ENCODE peak calls at places on chromosome 12, in nine cellular contexts. V, X, R, E, H, K, M, N and S are unnamed samples.

GRCh38 chr12:52311282-52311643 is 9.9 kb downstream of the KRT83 start:
- DNase-seq in M (no peak), R (no peak), H (peak), E (no peak), V (no peak), X (peak), N (no peak), K (no peak), S (no peak)

GRCh38 chr12:71164877-71165197 is 7.0 kb upstream of the TSPAN8 start:
- DNase-seq in V (no peak), E (no peak), M (no peak), R (no peak), X (no peak), H (no peak), K (peak), N (no peak), S (peak)

GRCh38 chr12:57235012-57235727 is 5.7 kb downstream of the SHMT2 start:
- DNase-seq in M (peak), K (no peak), R (no peak), V (peak), N (no peak), H (peak), E (no peak), X (peak), S (no peak)

GRCh38 chr12:68838046-68838886 is 30.3 kb downstream of the MDM2 start:
- DNase-seq in E (no peak), M (no peak), R (no peak), X (no peak), N (no peak), K (no peak), V (no peak), H (no peak), S (no peak)

GRCh38 chr12:10220398-10221077 is 7.9 kb downstream of the GABARAPL1 start:
- DNase-seq in H (peak), E (peak), X (peak), M (peak), K (peak), R (no peak), N (no peak), V (no peak), S (peak)

GRCh38 chr12:53660064-53660463 is 15.8 kb downstream of the ATP5MC2 start:
- DNase-seq in E (no peak), H (peak), M (no peak), N (no peak), R (no peak), X (peak), K (peak), V (no peak), S (peak)

GRCh38 chr12:25583545-25583944 is 30.5 kb upstream of the LMNTD1 start:
- DNase-seq in H (peak), V (no peak), E (no peak), R (no peak), X (peak), K (no peak), N (no peak), M (no peak), S (peak)

GRCh38 chr12:25264862-25265261 is 14.1 kb upstream of the KRAS start:
- DNase-seq in K (no peak), N (no peak), V (no peak), H (no peak), R (no peak), E (no peak), M (no peak), X (no peak), S (no peak)

GRCh38 chr12:41585784-41586183 is 397.7 kb downstream of the PDZRN4 start:
- DNase-seq in X (no peak), H (no peak), M (no peak), E (no peak), V (no peak), R (no peak), N (no peak), K (no peak), S (no peak)

GRCh38 chr12:52837341-52837741 is 3.2 kb upstream of the KRT79 start:
- DNase-seq in E (peak), M (no peak), H (peak), X (peak), V (no peak), R (peak), K (no peak), N (peak), S (peak)

GRCh38 chr12:121442028-121442948 is 42.4 kb downstream of the RNF34 start:
- DNase-seq in R (no peak), K (no peak), X (no peak), N (no peak), V (no peak), M (peak), E (no peak), H (no peak), S (no peak)

GRCh38 chr12:10395390-10395998 is 5.7 kb upstream of the KLRK1 start:
- DNase-seq in E (peak), M (peak), X (peak), N (peak), V (no peak), K (peak), H (peak), R (peak), S (peak)

GRCh38 chr12:113418213-113418879 is 3.8 kb upstream of the SDSL start:
- DNase-seq in N (no peak), V (no peak), R (no peak), X (peak), M (peak), K (no peak), E (no peak), H (peak), S (peak)

GRCh38 chr12:98592825-98593322 is 612 bp upstream of the SLC25A3 start:
- DNase-seq in N (no peak), R (peak), V (no peak), M (no peak), K (no peak), X (no peak), H (no peak), E (no peak), S (peak)

GRCh38 chr12:28415755-28416154 is 225.5 kb downstream of the CCDC91 start:
- DNase-seq in N (no peak), R (no peak), E (peak), V (no peak), K (no peak), M (no peak), X (peak), H (peak), S (peak)

GRCh38 chr12:84128117-84128991 is 784.2 kb downstream of the SLC6A15 start:
- DNase-seq in M (no peak), X (no peak), N (no peak), E (no peak), V (no peak), K (no peak), H (no peak), R (no peak), S (no peak)

GRCh38 chr12:19739195-19739776 is 300.0 kb downstream of the AEBP2 start:
- DNase-seq in M (no peak), N (peak), H (peak), V (no peak), E (peak), X (peak), K (peak), R (peak), S (peak)

GRCh38 chr12:98856897-98857540 is 211.9 kb downstream of the APAF1 start:
- DNase-seq in M (no peak), R (no peak), K (no peak), N (no peak), X (no peak), V (peak), H (no peak), E (no peak), S (no peak)

GRCh38 chr12:59716049-59716448 is 120.2 kb downstream of the SLC16A7 start:
- DNase-seq in H (no peak), V (no peak), K (no peak), M (no peak), N (no peak), X (no peak), E (no peak), R (no peak), S (no peak)

GRCh38 chr12:61524851-61525250 is 735.4 kb upstream of the USP15 start:
- DNase-seq in E (no peak), R (no peak), X (no peak), H (no peak), K (no peak), V (no peak), N (no peak), M (no peak), S (no peak)

GRCh38 chr12:90062799-90063198 is 354.2 kb upstream of the ATP2B1 start:
- DNase-seq in M (no peak), N (no peak), H (no peak), K (no peak), R (peak), X (no peak), E (no peak), V (no peak), S (peak)

GRCh38 chr12:19316420-19316819 is 122.9 kb upstream of the AEBP2 start:
- DNase-seq in M (no peak), H (peak), V (no peak), X (peak), E (peak), K (no peak), N (no peak), R (no peak), S (peak)

GRCh38 chr12:95515197-95515596 is 36.1 kb downstream of the USP44 start:
- DNase-seq in H (no peak), K (no peak), V (no peak), X (no peak), R (no peak), N (no peak), E (no peak), M (no peak), S (no peak)

GRCh38 chr12:12326262-12326661 is 23.8 kb downstream of the MANSC1 start:
- DNase-seq in E (no peak), N (no peak), M (peak), X (no peak), V (no peak), K (no peak), R (no peak), H (no peak), S (no peak)

GRCh38 chr12:44972746-44973421 is 78.0 kb downstream of the DBX2 start:
- DNase-seq in E (peak), R (peak), V (no peak), H (peak), K (no peak), X (peak), M (no peak), N (peak), S (peak)

GRCh38 chr12:72102150-72102549 is 163.5 kb downstream of the TPH2 start:
- DNase-seq in X (no peak), K (no peak), N (no peak), M (no peak), E (no peak), H (no peak), V (no peak), R (no peak), S (no peak)

GRCh38 chr12:128009108-128009507 is 257.9 kb upstream of the TMEM132C start:
- DNase-seq in V (peak), N (no peak), R (no peak), M (no peak), H (no peak), E (no peak), K (no peak), X (no peak), S (no peak)

GRCh38 chr12:19025582-19025981 is 104.0 kb upstream of the PLEKHA5 start:
- DNase-seq in X (no peak), M (no peak), E (no peak), V (no peak), K (no peak), N (peak), H (no peak), R (no peak), S (no peak)

GRCh38 chr12:126742326-126742725 is 1524.6 kb upstream of the TMEM132C start:
- DNase-seq in K (no peak), M (no peak), V (no peak), H (no peak), R (no peak), N (no peak), E (no peak), X (peak), S (no peak)

GRCh38 chr12:57381693-57382220 is 49.1 kb downstream of the R3HDM2 start:
- DNase-seq in E (no peak), V (no peak), N (no peak), K (no peak), H (no peak), X (no peak), M (no peak), R (no peak), S (peak)

GRCh38 chr12:46450279-46450748 is 77.7 kb upstream of the SLC38A2 start:
- DNase-seq in N (no peak), H (peak), R (no peak), X (no peak), E (no peak), M (peak), V (no peak), K (peak), S (no peak)

GRCh38 chr12:12333980-12334709 is 15.9 kb downstream of the MANSC1 start:
- DNase-seq in M (no peak), H (peak), N (peak), R (peak), E (no peak), X (peak), V (peak), K (peak), S (peak)

GRCh38 chr12:115697341-115697740 is 580.2 kb downstream of the MED13L start:
- DNase-seq in V (no peak), N (no peak), R (no peak), M (no peak), E (no peak), K (no peak), X (no peak), H (no peak), S (no peak)

GRCh38 chr12:31238764-31239387 is 87.1 kb downstream of the SINHCAF start:
- DNase-seq in H (peak), N (peak), K (peak), X (peak), M (no peak), E (peak), V (peak), R (peak), S (peak)

GRCh38 chr12:109721276-109721675 is 7.7 kb downstream of the FAM222A start:
- DNase-seq in M (no peak), K (no peak), R (no peak), V (no peak), N (no peak), E (no peak), X (no peak), H (no peak), S (no peak)

GRCh38 chr12:56336361-56337167 is 2.1 kb upstream of the IL23A start:
- DNase-seq in E (no peak), K (no peak), M (no peak), V (no peak), R (peak), N (no peak), X (no peak), H (no peak), S (no peak)

GRCh38 chr12:111759991-111760390 is 6.7 kb upstream of the ALDH2 start:
- DNase-seq in K (no peak), V (no peak), N (no peak), H (no peak), M (no peak), R (no peak), E (no peak), X (no peak), S (no peak)

GRCh38 chr12:113850309-113851056 is 115.6 kb downstream of the RBM19 start:
- DNase-seq in H (peak), K (no peak), V (no peak), X (peak), R (no peak), E (no peak), N (no peak), M (no peak), S (peak)

GRCh38 chr12:2355604-2356003 is 302.8 kb downstream of the CACNA1C start:
- DNase-seq in H (no peak), V (no peak), K (no peak), R (no peak), N (no peak), E (no peak), X (no peak), M (no peak), S (no peak)

GRCh38 chr12:91690521-91690920 is 455.1 kb downstream of the BTG1 start:
- DNase-seq in X (no peak), E (no peak), N (no peak), K (no peak), R (no peak), V (no peak), M (no peak), H (no peak), S (no peak)

DNA sequence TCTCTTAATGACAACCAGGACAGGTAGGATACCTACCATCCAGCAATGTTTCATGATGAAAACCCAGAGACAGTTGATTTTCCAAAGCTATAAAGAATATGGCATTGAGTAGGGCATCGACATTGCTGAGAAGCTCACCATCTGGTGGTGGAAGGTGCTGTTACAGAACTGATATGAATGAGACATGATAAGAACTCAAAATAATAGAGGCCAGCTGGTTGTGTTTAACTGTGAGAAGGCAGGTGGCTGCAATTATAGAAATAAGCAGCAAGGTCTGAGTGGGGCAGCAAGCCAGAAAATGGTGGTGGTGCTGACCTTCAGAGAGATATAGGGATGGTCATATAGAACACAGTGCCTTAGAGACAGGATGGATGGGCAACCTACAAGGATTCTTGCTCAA is 449.7 kb downstream of the BTG1 start:
- DNase-seq in H (no peak), N (no peak), K (no peak), E (no peak), R (no peak), X (no peak), V (no peak), M (no peak), S (no peak)
- TF ChIP-seq CTCF in H (no peak), N (no peak), K (no peak), E (no peak), R (no peak), X (no peak), V (no peak), M (no peak), S (no peak)

GRCh38 chr12:116879509-116880212 is 1.6 kb downstream of the HRK start:
- DNase-seq in H (no peak), K (no peak), N (no peak), E (no peak), R (no peak), M (no peak), X (no peak), V (peak), S (no peak)

GRCh38 chr12:116881867-116882507 is 746 bp upstream of the HRK start:
- DNase-seq in R (no peak), V (no peak), X (no peak), E (no peak), N (no peak), M (no peak), H (no peak), K (no peak), S (no peak)

GRCh38 chr12:116881325-116881866 is at the start of gene HRK:
- DNase-seq in M (no peak), N (no peak), X (no peak), R (no peak), E (no peak), K (no peak), H (no peak), V (peak), S (no peak)

GRCh38 chr12:116880213-116880816 is 926 bp downstream of the HRK start:
- DNase-seq in N (no peak), R (peak), E (no peak), M (no peak), K (no peak), H (no peak), V (no peak), X (peak), S (peak)

DNA sequence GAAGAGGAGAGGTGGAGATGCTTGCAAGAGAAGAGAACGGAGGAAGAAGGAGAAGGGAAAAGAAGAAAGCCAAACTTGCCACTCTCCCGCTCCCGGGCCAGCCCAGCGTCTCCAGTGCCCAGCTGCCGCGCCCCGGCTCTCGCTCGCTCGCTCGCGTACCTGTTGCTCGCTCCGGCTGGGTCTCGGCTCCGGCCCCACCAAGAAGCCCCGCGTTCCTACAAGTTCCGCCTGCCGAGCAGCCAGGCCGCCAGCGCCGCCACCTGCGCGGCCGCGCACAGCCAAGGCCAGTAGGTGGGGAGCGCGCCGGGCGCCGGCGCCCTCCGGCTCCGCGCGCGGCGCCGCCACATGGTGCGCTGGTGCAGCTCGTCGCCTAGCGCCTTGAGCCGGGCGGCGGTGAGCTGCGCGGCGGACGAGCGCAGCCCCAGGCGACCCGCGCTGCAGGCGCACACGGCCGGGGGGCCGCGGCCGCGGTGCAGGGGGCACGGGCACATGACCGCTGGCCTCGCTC is 370 bp downstream of the HRK start:
- DNase-seq in R (peak), N (peak), X (peak), M (no peak), K (peak), E (peak), V (peak), H (peak), S (peak)
- H3K4me3 ChIP-seq in R (no peak), N (peak), X (peak), M (no peak), K (peak), E (no peak), V (peak), H (no peak), S (no peak)

GRCh38 chr12:106682594-106683234 is 91.8 kb upstream of the RIC8B start:
- DNase-seq in R (peak), V (peak), K (no peak), M (no peak), H (peak), N (no peak), X (peak), E (peak), S (peak)
- TF ChIP-seq CTCF in R (peak), V (no peak), K (peak), M (no peak), H (peak), N (peak), X (peak), E (peak), S (peak)

DNA sequence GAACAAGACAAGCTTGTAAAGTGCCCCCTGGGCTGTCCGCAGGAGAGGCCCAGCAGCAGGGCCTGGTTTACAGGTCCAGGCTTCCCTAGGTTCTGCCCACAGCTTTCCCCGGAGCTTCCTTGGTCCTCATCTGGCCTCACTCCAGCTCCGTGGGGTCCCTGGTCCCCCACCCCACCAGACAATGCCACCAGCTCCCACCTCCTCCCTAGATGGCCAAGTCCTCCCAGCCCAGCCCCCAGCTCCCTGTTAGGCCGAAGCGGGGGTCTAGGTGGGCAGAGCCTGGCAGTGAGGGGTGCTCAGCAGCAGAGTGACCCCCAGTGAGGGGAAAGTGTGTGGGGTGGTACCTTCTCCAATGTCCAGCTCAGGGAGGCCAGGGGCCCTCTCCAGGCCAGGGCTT is 9.0 kb downstream of the ARL6IP4 start:
- DNase-seq in R (no peak), M (no peak), N (no peak), K (no peak), E (no peak), X (no peak), H (no peak), V (no peak), S (no peak)
- H3K4me3 ChIP-seq in R (no peak), M (no peak), N (no peak), K (no peak), E (no peak), X (no peak), H (no peak), V (no peak), S (no peak)

DNA sequence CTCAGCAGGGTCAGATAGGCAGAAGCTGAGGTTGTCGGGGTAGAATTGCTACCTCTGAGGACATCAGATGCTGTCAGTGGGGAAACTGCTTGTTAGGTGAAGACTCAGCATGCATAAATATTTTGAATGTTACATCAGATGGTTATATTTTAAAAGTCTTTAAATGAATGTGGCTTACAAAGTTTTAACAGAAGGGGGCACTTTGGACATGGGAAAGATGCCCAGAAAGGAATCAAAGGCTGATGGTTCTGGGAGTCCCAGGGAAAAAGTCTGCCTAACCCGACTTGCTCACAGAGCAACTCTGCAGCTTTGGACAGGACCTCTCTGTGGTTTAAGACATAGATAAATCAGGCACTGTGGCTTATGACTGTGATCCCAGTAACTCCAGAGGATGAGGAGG is 474.8 kb downstream of the ATP23 start:
- DNase-seq in E (peak), X (peak), K (no peak), H (peak), R (no peak), M (no peak), V (no peak), N (no peak), S (peak)
- TF ChIP-seq CTCF in E (peak), X (peak), K (no peak), H (peak), R (no peak), M (no peak), V (no peak), N (peak), S (peak)

GRCh38 chr12:108633534-108634224 is at the start of gene SELPLG:
- DNase-seq in M (peak), R (peak), H (no peak), X (no peak), N (no peak), K (peak), E (no peak), V (no peak), S (no peak)
- H3K4me3 ChIP-seq in M (no peak), R (peak), H (no peak), X (no peak), N (no peak), K (peak), E (no peak), V (no peak), S (no peak)